ENCODE peak calls at places on chromosomes 12 and 14, in four cellular contexts. U is NCI-H1105 treated with DMSO at 0.1 percent for 48 hours, D is memory B cell, B is left cardiac atrium. R is an unnamed sample.

GRCh38 chr14:81110186-81110585 is 110.6 kb downstream of the GTF2A1 start:
- DNase-seq in U (no peak), D (no peak), B (no peak), R (no peak)

GRCh38 chr12:113134521-113134951 is 1.0 kb downstream of the RASAL1 start:
- DNase-seq in D (no peak), B (no peak), U (peak), R (no peak)

GRCh38 chr14:51422704-51423103 is 182.7 kb downstream of the TMX1 start:
- DNase-seq in B (no peak), D (no peak), U (no peak), R (no peak)

GRCh38 chr12:21527451-21528180 is 1.5 kb downstream of the SPX start:
- DNase-seq in B (peak), U (peak), D (peak), R (peak)

GRCh38 chr12:5003025-5003666 is 40.5 kb upstream of the KCNA5 start:
- DNase-seq in D (peak), B (peak), U (peak), R (peak)

GRCh38 chr14:106872619-106873446 is 1346.5 kb downstream of the TMEM121 start:
- DNase-seq in U (peak), D (peak), B (peak), R (no peak)

GRCh38 chr12:52389313-52390207 is 4.1 kb upstream of the KRT84 start:
- DNase-seq in B (no peak), U (no peak), D (no peak), R (no peak)

GRCh38 chr12:127926004-127926403 is 341.0 kb upstream of the TMEM132C start:
- DNase-seq in B (peak), D (no peak), U (no peak), R (no peak)

GRCh38 chr12:111056618-111057521 is 136.5 kb upstream of the MYL2 start:
- DNase-seq in D (no peak), B (no peak), U (no peak), R (no peak)

GRCh38 chr12:123763093-123763492 is 992 bp downstream of the DNAH10 start:
- DNase-seq in D (no peak), B (no peak), U (peak), R (no peak)

GRCh38 chr12:22350817-22351371 is 16.4 kb upstream of the ST8SIA1 start:
- DNase-seq in D (no peak), U (no peak), B (no peak), R (no peak)

GRCh38 chr14:98270201-98270600 is 1001.8 kb downstream of the BCL11B start:
- DNase-seq in B (no peak), D (no peak), U (no peak), R (no peak)

GRCh38 chr12:81222841-81223595 is 145.1 kb downstream of the ACSS3 start:
- DNase-seq in B (no peak), D (no peak), U (no peak), R (peak)

GRCh38 chr12:116609715-116610114 is 50.5 kb downstream of the MAP1LC3B2 start:
- DNase-seq in B (no peak), U (no peak), D (no peak), R (no peak)